ENCODE peak calls at places on chromosome 12, in five cellular contexts. S, Q, W, D and U are unnamed samples.

GRCh38 chr12:50218386-50218785 is 51.2 kb upstream of the CERS5 start:
- DNase-seq in S (no peak), Q (no peak), D (peak), W (no peak), U (no peak)

GRCh38 chr12:7834701-7835100 is 38.0 kb downstream of the SLC2A14 start:
- DNase-seq in S (no peak), D (no peak), W (no peak), Q (no peak), U (no peak)

GRCh38 chr12:87866602-87867292 is 162.5 kb downstream of the C12orf50 start:
- DNase-seq in S (no peak), Q (peak), D (no peak), W (no peak), U (no peak)

GRCh38 chr12:22271036-22271435 is 63.5 kb downstream of the ST8SIA1 start:
- DNase-seq in D (peak), S (no peak), Q (no peak), W (no peak), U (no peak)

GRCh38 chr12:43004908-43005307 is 415.4 kb upstream of the PRICKLE1 start:
- DNase-seq in D (no peak), W (no peak), Q (no peak), S (no peak), U (no peak)

GRCh38 chr12:106919910-106920544 is 35.7 kb upstream of the TMEM263 start:
- DNase-seq in S (no peak), D (no peak), W (no peak), Q (peak), U (no peak)

GRCh38 chr12:67981236-67982164 is 7.7 kb upstream of the IFNG-AS1 start:
- DNase-seq in Q (no peak), S (no peak), W (no peak), D (peak), U (no peak)

GRCh38 chr12:68418137-68418460 is 85.9 kb upstream of the MDM1 start:
- DNase-seq in S (no peak), Q (no peak), W (no peak), D (no peak), U (no peak)

GRCh38 chr12:124665516-124665915 is 98.1 kb upstream of the NCOR2 start:
- DNase-seq in S (no peak), D (no peak), W (no peak), Q (no peak), U (no peak)

GRCh38 chr12:6372403-6373003 is 2.9 kb downstream of the SCNN1A start:
- DNase-seq in W (no peak), D (peak), S (no peak), Q (peak), U (peak)

GRCh38 chr12:91482231-91482630 is 299.6 kb upstream of the DCN start:
- DNase-seq in D (no peak), W (no peak), Q (no peak), S (no peak), U (no peak)

GRCh38 chr12:102543494-102543893 is 63.1 kb upstream of the IGF1 start:
- DNase-seq in W (no peak), Q (peak), D (no peak), S (no peak), U (no peak)

GRCh38 chr12:21301-22189 is 45.0 kb upstream of the IQSEC3 start:
- DNase-seq in S (no peak), D (no peak), Q (no peak), W (peak), U (no peak)

GRCh38 chr12:27293463-27293862 is 39.2 kb upstream of the BMAL2 start:
- DNase-seq in D (no peak), S (no peak), Q (no peak), W (no peak), U (no peak)

GRCh38 chr12:52539024-52539820 is 13.7 kb downstream of the KRT71 start:
- DNase-seq in D (peak), S (no peak), W (no peak), Q (no peak), U (no peak)

GRCh38 chr12:24993756-24994155 is 44.9 kb upstream of the BCAT1 start:
- DNase-seq in D (no peak), S (no peak), W (no peak), Q (no peak), U (no peak)

GRCh38 chr12:33710548-33710947 is 270.9 kb upstream of the SYT10 start:
- DNase-seq in W (no peak), D (no peak), S (no peak), Q (no peak), U (no peak)

GRCh38 chr12:11798856-11799530 is 149.5 kb downstream of the ETV6 start:
- DNase-seq in W (no peak), D (no peak), S (no peak), Q (peak), U (peak)

GRCh38 chr12:103632554-103633216 is 45.6 kb downstream of the STAB2 start:
- DNase-seq in W (no peak), D (peak), S (no peak), Q (peak), U (no peak)

GRCh38 chr12:20716037-20716436 is 20.9 kb downstream of the SLCO1C1 start:
- DNase-seq in Q (no peak), W (no peak), D (no peak), S (no peak), U (no peak)

GRCh38 chr12:68374315-68374982 is 42.3 kb upstream of the MDM1 start:
- DNase-seq in Q (no peak), S (no peak), D (no peak), W (no peak), U (no peak)

GRCh38 chr12:11702959-11703358 is 53.5 kb downstream of the ETV6 start:
- DNase-seq in D (no peak), Q (no peak), S (no peak), W (no peak), U (no peak)

GRCh38 chr12:117805865-117806264 is 162.9 kb downstream of the KSR2 start:
- DNase-seq in Q (no peak), D (no peak), S (no peak), W (no peak), U (no peak)

GRCh38 chr12:111467092-111467861 is 61.6 kb downstream of the SH2B3 start:
- DNase-seq in D (no peak), W (no peak), Q (no peak), S (no peak), U (no peak)

GRCh38 chr12:112627851-112628250 is 163.7 kb upstream of the RPH3A start:
- DNase-seq in W (no peak), D (no peak), S (no peak), Q (no peak), U (no peak)